ENCODE peak calls at places on chromosomes 5 and 9, in five cellular contexts. N is right lobe of liver, A is IMR-90, V is K562, Z is HCT116. R is an unnamed sample. For H3K4me1, the result is how much of the 10 kb centered on the place peaks cover.

GRCh38 chr5:180059326-180059725 is 12.2 kb downstream of the RNF130 start:
- DNase-seq in A (no peak), V (no peak), Z (no peak), N (no peak), R (no peak)

GRCh38 chr9:99822096-99822595 is 461 bp downstream of the NR4A3 start:
- DNase-seq in Z (no peak), N (peak), A (no peak), V (no peak), R (no peak)

GRCh38 chr9:33163433-33164137 is 3.6 kb downstream of the B4GALT1 start:
- DNase-seq in V (no peak), Z (no peak), A (no peak), N (no peak), R (no peak)

GRCh38 chr5:24633705-24634325 is 11.0 kb downstream of the CDH10 start:
- DNase-seq in V (peak), A (peak), N (no peak), Z (peak), R (no peak)

GRCh38 chr5:56900395-56900794 is 9.0 kb upstream of the SETD9 start:
- DNase-seq in V (no peak), N (no peak), Z (no peak), A (peak), R (no peak)

GRCh38 chr5:52799358-52799982 is 11.8 kb downstream of the ITGA1 start:
- DNase-seq in N (peak), A (peak), Z (no peak), V (peak), R (peak)

GRCh38 chr5:93649234-93649900 is 66.3 kb downstream of the NR2F1 start:
- DNase-seq in V (no peak), Z (no peak), N (no peak), A (no peak), R (no peak)

GRCh38 chr9:120265791-120266190 is 314.2 kb downstream of the CDK5RAP2 start:
- DNase-seq in Z (no peak), N (no peak), A (no peak), V (no peak), R (no peak)

GRCh38 chr5:8491254-8491653 is 622.3 kb downstream of the MTRR start:
- DNase-seq in A (no peak), N (no peak), Z (no peak), V (no peak), R (no peak)

DNA sequence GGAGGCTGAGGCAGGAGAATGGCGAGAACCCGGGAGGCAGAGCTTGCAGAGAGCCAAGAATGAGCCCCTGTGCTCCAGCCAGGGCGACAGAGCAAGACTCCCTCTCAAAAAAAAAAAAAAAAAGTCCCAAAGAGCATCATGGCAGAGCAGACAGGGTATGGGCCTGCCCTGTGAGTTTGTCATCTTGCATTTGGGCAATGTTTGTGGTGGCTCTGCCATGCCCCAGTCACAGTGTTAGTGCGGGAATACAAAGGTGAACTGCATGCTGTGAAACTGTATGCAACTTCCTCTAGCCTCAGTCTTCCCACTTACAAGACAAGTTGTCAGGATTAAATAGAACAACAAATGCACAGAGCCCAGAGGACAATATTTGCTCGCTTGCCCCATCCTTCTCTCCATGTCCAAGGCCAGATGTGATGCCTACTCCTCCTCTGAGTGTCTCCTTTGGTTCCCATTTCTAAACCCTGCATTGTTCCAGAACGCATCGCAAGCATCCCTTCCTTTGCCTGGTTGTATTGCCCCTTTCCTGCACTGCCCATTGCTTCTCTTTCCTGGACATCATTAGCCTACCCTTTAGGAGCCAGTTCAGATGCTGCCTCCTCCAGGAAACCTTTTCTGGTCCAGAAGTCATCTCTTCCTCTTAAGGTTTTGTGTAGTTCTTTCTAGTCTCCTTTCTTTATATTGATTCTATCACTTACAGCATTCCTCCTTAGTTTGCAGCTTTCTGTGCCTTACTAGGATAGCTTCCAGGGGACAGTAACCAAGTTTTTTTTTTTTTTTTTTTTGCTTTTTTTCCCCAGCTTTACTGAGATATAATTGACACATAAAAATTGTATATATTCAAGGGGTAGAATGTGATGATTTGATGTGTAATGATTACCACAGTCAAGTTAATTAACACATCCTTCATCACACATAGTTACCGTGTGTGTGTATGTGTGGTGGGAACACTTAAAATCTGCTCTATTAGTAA is 69.0 kb upstream of the TNFAIP8 start:
- DNase-seq in A (no peak), N (no peak), V (no peak), Z (no peak), R (peak)
- H3K4me1 ChIP-seq in A (under half), N (under half), V (under half), Z (under half), R (under half)

GRCh38 chr9:28005779-28006178 is 432.5 kb upstream of the C9orf72 start:
- DNase-seq in N (no peak), V (no peak), A (no peak), Z (no peak), R (no peak)
- H3K4me1 ChIP-seq in N (under half), V (under half), A (under half), Z (under half), R (under half)

GRCh38 chr5:87246046-87246445 is 21.6 kb upstream of the RASA1 start:
- DNase-seq in Z (no peak), N (no peak), A (peak), V (no peak), R (no peak)

GRCh38 chr5:87241555-87241954 is 26.1 kb upstream of the RASA1 start:
- DNase-seq in N (no peak), Z (no peak), A (no peak), V (no peak), R (no peak)

GRCh38 chr5:87243161-87243877 is 24.4 kb upstream of the RASA1 start:
- DNase-seq in V (no peak), A (peak), N (no peak), Z (no peak), R (no peak)

GRCh38 chr5:87245451-87245850 is 22.2 kb upstream of the RASA1 start:
- DNase-seq in V (no peak), Z (no peak), N (no peak), A (no peak), R (no peak)

DNA sequence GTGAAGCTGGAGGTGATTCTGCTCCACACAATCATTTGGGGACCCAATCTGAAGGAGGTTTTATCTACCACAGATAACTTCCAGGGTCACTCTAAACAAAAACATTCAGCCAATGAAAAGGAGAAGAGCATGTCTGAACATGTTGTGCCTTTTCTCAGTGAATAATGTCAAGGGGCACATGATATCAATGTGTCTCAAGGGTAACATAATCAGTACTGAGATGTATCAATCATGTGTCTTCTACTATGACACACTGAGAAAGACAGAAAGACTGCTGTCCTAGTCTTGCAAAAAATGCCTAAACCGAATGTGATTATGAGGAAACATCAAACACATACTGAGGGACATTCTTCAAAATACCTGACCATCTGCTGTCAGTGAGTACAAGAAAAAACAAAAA is 25.4 kb upstream of the RASA1 start:
- DNase-seq in Z (no peak), N (no peak), V (no peak), A (no peak), R (no peak)
- H3K4me1 ChIP-seq in Z (under half), N (under half), V (under half), A (under half), R (under half)

GRCh38 chr5:122985006-122985700 is 51.4 kb downstream of the PPIC start:
- DNase-seq in A (peak), N (no peak), V (no peak), Z (no peak), R (no peak)

GRCh38 chr5:122978644-122979297 is 57.8 kb downstream of the PPIC start:
- DNase-seq in N (no peak), V (no peak), Z (no peak), A (no peak), R (no peak)

GRCh38 chr5:122984425-122984824 is 52.1 kb downstream of the PPIC start:
- DNase-seq in V (no peak), Z (no peak), N (no peak), A (no peak), R (no peak)

GRCh38 chr5:122981846-122982245 is 54.7 kb downstream of the PPIC start:
- DNase-seq in V (no peak), A (no peak), N (no peak), Z (no peak), R (no peak)

DNA sequence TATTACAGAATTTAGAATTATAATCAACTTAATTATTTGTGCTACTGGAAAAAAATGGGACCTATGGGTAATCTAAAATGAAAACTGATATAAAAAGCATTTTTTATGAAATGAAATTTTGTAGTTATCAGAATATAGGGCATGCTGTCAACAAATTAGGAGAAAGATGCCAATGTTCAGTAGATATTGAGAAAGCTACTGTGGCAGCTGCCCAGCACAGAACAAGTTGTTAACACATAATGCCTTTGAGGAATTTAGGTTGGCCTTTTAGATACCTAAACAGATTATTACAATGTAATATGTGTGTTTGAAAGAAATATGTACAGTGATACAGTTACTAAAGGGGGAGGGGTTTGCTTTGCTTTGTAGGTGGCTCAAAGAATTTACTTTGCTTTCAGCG is 54.1 kb downstream of the PPIC start:
- DNase-seq in Z (no peak), A (no peak), N (no peak), V (no peak), R (no peak)
- H3K4me1 ChIP-seq in Z (under half), A (under half), N (under half), V (under half), R (under half)

GRCh38 chr5:149345892-149346222 is 558 bp downstream of the GRPEL2 start:
- DNase-seq in Z (no peak), A (peak), V (no peak), N (no peak), R (no peak)
- H3K4me1 ChIP-seq in Z (under half), A (under half), V (under half), N (under half), R (under half)

GRCh38 chr5:95619096-95619495 is 791 bp upstream of the GPR150 start:
- DNase-seq in V (no peak), N (no peak), Z (no peak), A (peak), R (no peak)
- H3K4me1 ChIP-seq in V (under half), N (under half), Z (under half), A (under half), R (under half)

GRCh38 chr5:154761062-154761740 is 6.0 kb downstream of the LARP1 start:
- DNase-seq in V (no peak), N (no peak), A (no peak), Z (no peak), R (peak)
- H3K4me1 ChIP-seq in V (under half), N (under half), A (under half), Z (half or more), R (under half)

GRCh38 chr5:137858223-137858916 is 9.3 kb upstream of the MYOT start:
- DNase-seq in N (no peak), V (no peak), Z (no peak), A (peak), R (no peak)
- H3K4me1 ChIP-seq in N (under half), V (under half), Z (under half), A (under half), R (under half)

GRCh38 chr5:150488519-150489357 is 19.2 kb upstream of the NDST1 start:
- DNase-seq in V (peak), A (peak), Z (no peak), N (peak), R (no peak)

GRCh38 chr5:150490296-150490669 is 17.6 kb upstream of the NDST1 start:
- DNase-seq in A (no peak), N (no peak), Z (no peak), V (no peak), R (no peak)

GRCh38 chr5:150487199-150488061 is 20.5 kb upstream of the NDST1 start:
- DNase-seq in V (peak), Z (no peak), N (peak), A (peak), R (no peak)

GRCh38 chr5:150490754-150491153 is 17.2 kb upstream of the NDST1 start:
- DNase-seq in N (no peak), Z (no peak), V (no peak), A (peak), R (no peak)

GRCh38 chr5:150489358-150490295 is 18.3 kb upstream of the NDST1 start:
- DNase-seq in Z (no peak), N (no peak), A (peak), V (no peak), R (peak)
- H3K4me1 ChIP-seq in Z (half or more), N (under half), A (half or more), V (half or more), R (under half)

R was measured in mucosa of descending colon.